ENCODE peak calls at places on chromosome 10, in seven cellular contexts. One of them, this sample, is unnamed.

GRCh38 chr10:88507380-88507779 is 75.7 kb downstream of the RNLS start:
- DNase-seq in HCT116: no peak
- DNase-seq in HepG2: no peak
- DNase-seq in K562: no peak
- DNase-seq in GM12878: no peak
- DNase-seq in H1: no peak
- DNase-seq in IMR-90: no peak
- DNase-seq in this sample: no peak

GRCh38 chr10:3418901-3419300 is 246.3 kb upstream of the PITRM1 start:
- DNase-seq in HCT116: no peak
- DNase-seq in HepG2: no peak
- DNase-seq in K562: no peak
- DNase-seq in GM12878: no peak
- DNase-seq in H1: no peak
- DNase-seq in IMR-90: no peak
- DNase-seq in this sample: no peak

GRCh38 chr10:111360260-111360925 is 283.6 kb downstream of the ADRA2A start:
- DNase-seq in HCT116: peak
- DNase-seq in HepG2: peak
- DNase-seq in K562: no peak
- DNase-seq in GM12878: peak
- DNase-seq in H1: peak
- DNase-seq in IMR-90: no peak
- DNase-seq in this sample: no peak

GRCh38 chr10:29160110-29160669 is 128.7 kb upstream of the LYZL1 start:
- DNase-seq in HCT116: peak
- DNase-seq in HepG2: peak
- DNase-seq in K562: no peak
- DNase-seq in GM12878: no peak
- DNase-seq in H1: no peak
- DNase-seq in IMR-90: peak
- DNase-seq in this sample: peak

GRCh38 chr10:3068201-3068967 is 1.0 kb downstream of the PFKP start:
- DNase-seq in HCT116: no peak
- DNase-seq in HepG2: no peak
- DNase-seq in K562: peak
- DNase-seq in GM12878: no peak
- DNase-seq in H1: no peak
- DNase-seq in IMR-90: peak
- DNase-seq in this sample: peak

GRCh38 chr10:131021967-131022366 is 289.6 kb downstream of the TCERG1L start:
- DNase-seq in HCT116: no peak
- DNase-seq in HepG2: no peak
- DNase-seq in K562: no peak
- DNase-seq in GM12878: no peak
- DNase-seq in H1: no peak
- DNase-seq in IMR-90: no peak
- DNase-seq in this sample: no peak

GRCh38 chr10:120897343-120897742 is 46.2 kb downstream of the WDR11 start:
- DNase-seq in HCT116: no peak
- DNase-seq in HepG2: peak
- DNase-seq in K562: no peak
- DNase-seq in GM12878: no peak
- DNase-seq in H1: no peak
- DNase-seq in IMR-90: peak
- DNase-seq in this sample: no peak

GRCh38 chr10:6204341-6205191 is 1.8 kb downstream of the PFKFB3 start:
- DNase-seq in HCT116: no peak
- DNase-seq in HepG2: no peak
- DNase-seq in K562: no peak
- DNase-seq in GM12878: no peak
- DNase-seq in H1: no peak
- DNase-seq in IMR-90: peak
- DNase-seq in this sample: peak

GRCh38 chr10:113454341-113455061 is 98.4 kb upstream of the HABP2 start:
- DNase-seq in HCT116: peak
- DNase-seq in HepG2: peak
- DNase-seq in K562: peak
- DNase-seq in GM12878: no peak
- DNase-seq in H1: peak
- DNase-seq in IMR-90: peak
- DNase-seq in this sample: peak

GRCh38 chr10:77214799-77215198 is 422.8 kb downstream of the KCNMA1 start:
- DNase-seq in HCT116: no peak
- DNase-seq in HepG2: no peak
- DNase-seq in K562: no peak
- DNase-seq in GM12878: no peak
- DNase-seq in H1: no peak
- DNase-seq in IMR-90: no peak
- DNase-seq in this sample: no peak

GRCh38 chr10:125142946-125143345 is 17.4 kb downstream of the CTBP2 start:
- DNase-seq in HCT116: no peak
- DNase-seq in HepG2: no peak
- DNase-seq in K562: no peak
- DNase-seq in GM12878: no peak
- DNase-seq in H1: no peak
- DNase-seq in IMR-90: no peak
- DNase-seq in this sample: no peak

GRCh38 chr10:125144209-125144608 is 16.2 kb downstream of the CTBP2 start:
- DNase-seq in HCT116: no peak
- DNase-seq in HepG2: no peak
- DNase-seq in K562: no peak
- DNase-seq in GM12878: no peak
- DNase-seq in H1: no peak
- DNase-seq in IMR-90: no peak
- DNase-seq in this sample: no peak

GRCh38 chr10:125145636-125146035 is 14.7 kb downstream of the CTBP2 start:
- DNase-seq in HCT116: no peak
- DNase-seq in HepG2: no peak
- DNase-seq in K562: no peak
- DNase-seq in GM12878: no peak
- DNase-seq in H1: no peak
- DNase-seq in IMR-90: no peak
- DNase-seq in this sample: no peak

GRCh38 chr10:125146791-125147604 is 13.4 kb downstream of the CTBP2 start:
- DNase-seq in HCT116: no peak
- DNase-seq in HepG2: no peak
- DNase-seq in K562: no peak
- DNase-seq in GM12878: no peak
- DNase-seq in H1: no peak
- DNase-seq in IMR-90: peak
- DNase-seq in this sample: no peak

DNA sequence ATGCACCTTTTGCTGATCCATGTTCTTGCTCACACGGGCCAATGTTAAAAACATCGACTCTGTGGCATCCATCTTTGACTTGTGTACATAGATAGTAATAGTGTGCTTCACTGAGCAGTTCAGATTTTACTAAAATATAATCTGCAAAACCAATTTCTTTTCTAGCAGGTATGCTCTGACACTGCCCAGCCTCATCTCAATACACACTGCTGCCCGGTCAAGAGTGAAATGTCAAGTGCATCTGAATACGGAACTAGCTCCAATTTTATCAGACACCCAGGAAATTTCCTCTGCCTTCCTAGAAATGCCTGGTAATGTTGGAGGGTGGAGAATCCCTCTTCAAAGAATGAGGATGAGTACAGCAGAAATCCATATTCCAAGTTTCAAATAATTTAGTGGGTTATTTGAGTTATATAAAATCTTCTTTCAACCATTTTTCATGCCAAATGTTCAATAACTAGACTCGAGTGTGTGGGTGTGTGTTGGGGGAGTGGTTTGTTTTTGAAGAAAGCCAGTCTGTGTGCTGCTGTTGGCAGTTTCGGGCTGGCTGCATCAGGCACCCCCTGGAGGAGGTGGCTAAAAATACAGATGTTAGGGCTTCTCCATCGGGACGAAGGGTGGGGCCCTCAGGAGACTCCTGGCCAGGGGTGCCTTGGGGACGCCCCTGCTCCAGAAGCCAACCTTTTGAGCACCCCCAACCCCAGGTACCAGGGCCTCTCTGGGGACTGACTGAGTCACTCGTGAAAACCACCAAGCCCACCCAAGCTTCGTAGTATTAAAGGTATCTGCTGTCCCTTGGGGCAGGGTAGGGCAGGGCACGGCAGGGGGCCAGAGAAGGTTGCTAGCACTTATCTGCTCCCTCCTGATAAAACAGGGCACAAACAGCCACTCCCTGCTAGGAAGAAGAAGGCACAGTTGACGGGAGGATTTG is 15.4 kb downstream of the CTBP2 start:
- DNase-seq in HCT116: peak
- DNase-seq in HepG2: no peak
- DNase-seq in K562: peak
- DNase-seq in GM12878: no peak
- DNase-seq in H1: no peak
- DNase-seq in IMR-90: peak
- DNase-seq in this sample: peak
- TF ChIP-seq CEBPB in HCT116: no peak
- TF ChIP-seq CEBPB in HepG2: no peak
- TF ChIP-seq CEBPB in K562: no peak
- TF ChIP-seq CEBPB in GM12878: no peak
- TF ChIP-seq CEBPB in H1: no peak
- TF ChIP-seq CEBPB in IMR-90: no peak
- TF ChIP-seq CEBPB in this sample: no peak

DNA sequence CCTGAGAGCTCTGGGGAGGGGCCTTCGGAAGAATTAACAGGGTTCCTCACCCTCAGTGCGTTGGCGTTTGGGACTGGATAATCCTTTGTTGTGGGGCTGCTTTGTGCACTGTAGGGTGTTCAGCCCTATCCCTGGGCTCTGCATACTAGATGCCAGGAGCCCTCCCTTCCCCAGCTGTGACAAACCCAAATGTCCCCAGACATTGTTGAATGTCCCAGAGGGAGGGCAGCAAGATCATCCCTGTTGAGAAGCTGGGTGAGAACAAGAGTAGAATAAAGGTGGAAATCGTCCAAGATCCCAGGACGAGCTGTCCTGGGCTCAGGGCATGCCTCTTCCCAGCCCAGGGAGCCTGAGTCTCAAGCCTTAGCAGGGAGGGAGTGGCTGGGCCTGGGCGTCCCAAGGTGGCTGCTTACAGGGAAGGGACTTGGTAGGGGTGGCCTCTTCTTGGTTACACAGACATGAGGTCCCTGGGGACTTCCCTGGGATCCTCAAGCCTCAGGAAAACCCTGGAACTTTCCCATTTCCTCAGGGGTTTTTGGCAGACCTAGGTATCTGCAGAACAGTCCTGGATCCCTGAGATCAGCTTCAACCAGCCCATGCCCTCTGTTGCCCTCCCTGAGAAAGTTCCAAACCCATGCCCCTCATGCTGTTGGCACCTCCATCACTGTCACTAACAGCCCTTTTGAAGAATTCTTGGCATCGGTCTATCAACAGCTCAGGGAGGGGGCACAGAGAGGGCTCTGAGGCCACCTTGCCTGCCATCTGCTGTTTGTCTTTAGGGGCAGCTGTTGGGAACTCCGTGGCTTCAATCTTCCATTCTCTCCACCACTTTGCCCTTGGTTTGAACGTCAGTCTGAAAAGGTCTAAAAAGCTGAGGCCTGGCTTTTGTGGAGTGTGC is 53.7 kb downstream of the GOLGA7B start:
- DNase-seq in HCT116: no peak
- DNase-seq in HepG2: no peak
- DNase-seq in K562: no peak
- DNase-seq in GM12878: no peak
- DNase-seq in H1: no peak
- DNase-seq in IMR-90: no peak
- DNase-seq in this sample: no peak
- TF ChIP-seq CEBPB in HCT116: no peak
- TF ChIP-seq CEBPB in HepG2: no peak
- TF ChIP-seq CEBPB in K562: no peak
- TF ChIP-seq CEBPB in GM12878: no peak
- TF ChIP-seq CEBPB in H1: no peak
- TF ChIP-seq CEBPB in IMR-90: no peak
- TF ChIP-seq CEBPB in this sample: no peak

GRCh38 chr10:45294681-45295080 is 20.7 kb downstream of the OR13A1 start:
- DNase-seq in HCT116: no peak
- DNase-seq in HepG2: no peak
- DNase-seq in K562: no peak
- DNase-seq in GM12878: no peak
- DNase-seq in H1: no peak
- DNase-seq in IMR-90: no peak
- DNase-seq in this sample: no peak
- TF ChIP-seq CEBPB in HCT116: no peak
- TF ChIP-seq CEBPB in HepG2: no peak
- TF ChIP-seq CEBPB in K562: no peak
- TF ChIP-seq CEBPB in GM12878: no peak
- TF ChIP-seq CEBPB in H1: no peak
- TF ChIP-seq CEBPB in IMR-90: no peak
- TF ChIP-seq CEBPB in this sample: no peak

GRCh38 chr10:32266979-32267378 is 80.0 kb downstream of the EPC1 start:
- DNase-seq in HCT116: no peak
- DNase-seq in HepG2: no peak
- DNase-seq in K562: no peak
- DNase-seq in GM12878: no peak
- DNase-seq in H1: peak
- DNase-seq in IMR-90: no peak
- DNase-seq in this sample: no peak

GRCh38 chr10:32265756-32266155 is 81.2 kb downstream of the EPC1 start:
- DNase-seq in HCT116: no peak
- DNase-seq in HepG2: no peak
- DNase-seq in K562: no peak
- DNase-seq in GM12878: no peak
- DNase-seq in H1: no peak
- DNase-seq in IMR-90: no peak
- DNase-seq in this sample: no peak

GRCh38 chr10:32266566-32266965 is 80.4 kb downstream of the EPC1 start:
- DNase-seq in HCT116: no peak
- DNase-seq in HepG2: no peak
- DNase-seq in K562: no peak
- DNase-seq in GM12878: no peak
- DNase-seq in H1: no peak
- DNase-seq in IMR-90: no peak
- DNase-seq in this sample: no peak

GRCh38 chr10:32271617-32272016 is 75.3 kb downstream of the EPC1 start:
- DNase-seq in HCT116: no peak
- DNase-seq in HepG2: no peak
- DNase-seq in K562: no peak
- DNase-seq in GM12878: no peak
- DNase-seq in H1: no peak
- DNase-seq in IMR-90: peak
- DNase-seq in this sample: no peak

DNA sequence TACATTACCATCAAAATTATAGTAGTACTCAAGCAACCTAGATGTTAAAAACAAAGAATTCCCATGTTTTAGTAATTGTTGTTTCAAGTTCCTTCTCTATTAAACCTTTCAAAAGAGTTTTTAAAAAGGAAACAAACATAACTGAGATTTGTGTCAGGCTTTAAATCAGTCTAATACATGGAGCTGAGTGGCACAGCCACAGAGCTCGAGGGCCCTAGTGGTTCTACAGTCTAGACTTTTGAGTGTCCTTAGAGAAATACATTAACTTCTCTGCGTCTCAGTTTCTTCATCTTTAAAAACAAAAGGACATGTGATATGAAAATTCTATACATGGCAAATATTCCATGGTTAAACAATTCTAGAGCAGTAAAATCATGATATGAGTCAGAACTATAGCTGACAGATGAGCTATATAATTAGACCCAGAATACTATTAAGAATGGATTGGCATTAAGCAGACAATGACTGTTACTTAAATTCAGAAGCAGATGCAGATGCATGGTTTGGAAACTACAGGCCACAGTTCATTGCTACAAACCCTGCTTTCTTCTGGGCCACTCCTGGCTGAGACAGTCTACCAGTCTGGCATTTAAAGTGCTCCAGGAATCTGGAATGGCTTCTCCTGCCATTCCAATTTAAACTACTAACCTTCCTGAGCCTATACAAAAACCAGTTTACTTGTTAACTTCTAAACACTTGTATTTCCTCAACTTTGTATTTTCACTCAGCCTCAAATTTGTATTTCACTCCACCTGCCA is 77.4 kb downstream of the EPC1 start:
- DNase-seq in HCT116: no peak
- DNase-seq in HepG2: no peak
- DNase-seq in K562: no peak
- DNase-seq in GM12878: no peak
- DNase-seq in H1: no peak
- DNase-seq in IMR-90: no peak
- DNase-seq in this sample: no peak
- TF ChIP-seq CEBPB in HCT116: no peak
- TF ChIP-seq CEBPB in HepG2: no peak
- TF ChIP-seq CEBPB in K562: no peak
- TF ChIP-seq CEBPB in GM12878: no peak
- TF ChIP-seq CEBPB in H1: no peak
- TF ChIP-seq CEBPB in IMR-90: no peak
- TF ChIP-seq CEBPB in this sample: no peak

This sample was measured in A549.